ENCODE peak calls at places on chromosomes 5 and 9, in ten cellular contexts. G is mesenchymal stem cell, C is bronchial epithelial cell, R is transverse colon, D is psoas muscle, A is neural progenitor cell, E is fibroblast of mammary gland, K is GM12864, H is SK-N-SH, N is coronary artery. S is an unnamed sample.

GRCh38 chr5:127316013-127316412 is 25.4 kb downstream of the MEGF10 start:
- DNase-seq in G (no peak), C (no peak), R (peak), D (no peak), A (no peak), E (no peak), K (no peak), H (no peak), N (no peak), S (no peak)

GRCh38 chr9:127976498-127976897 is 4.3 kb downstream of the EEIG1 start:
- DNase-seq in G (no peak), C (no peak), R (peak), D (no peak), A (no peak), E (no peak), K (no peak), H (no peak), N (no peak), S (no peak)

GRCh38 chr9:30075451-30076199 is 2308.8 kb upstream of the ACO1 start:
- DNase-seq in G (peak), C (peak), R (no peak), D (no peak), A (no peak), E (peak), K (peak), H (no peak), N (no peak), S (no peak)

GRCh38 chr9:112015149-112015548 is 118.5 kb downstream of the UGCG start:
- DNase-seq in G (no peak), C (no peak), R (no peak), D (no peak), A (no peak), E (no peak), K (no peak), H (no peak), N (no peak), S (no peak)

GRCh38 chr5:157280927-157281326 is 15.0 kb downstream of the CYFIP2 start:
- DNase-seq in G (no peak), C (peak), R (no peak), D (no peak), A (no peak), E (peak), K (no peak), H (peak), N (no peak), S (no peak)

GRCh38 chr9:78921341-78921740 is 624.4 kb downstream of the PSAT1 start:
- DNase-seq in G (no peak), C (no peak), R (no peak), D (no peak), A (no peak), E (no peak), K (no peak), H (no peak), N (no peak), S (peak)

GRCh38 chr9:85978496-85978895 is 37.5 kb downstream of the NAA35 start:
- DNase-seq in G (peak), C (no peak), R (no peak), D (no peak), A (peak), E (peak), K (no peak), H (no peak), N (no peak), S (no peak)

GRCh38 chr9:87116492-87116891 is 169.2 kb upstream of the GAS1 start:
- DNase-seq in G (no peak), C (no peak), R (no peak), D (no peak), A (no peak), E (no peak), K (no peak), H (no peak), N (no peak), S (no peak)

DNA sequence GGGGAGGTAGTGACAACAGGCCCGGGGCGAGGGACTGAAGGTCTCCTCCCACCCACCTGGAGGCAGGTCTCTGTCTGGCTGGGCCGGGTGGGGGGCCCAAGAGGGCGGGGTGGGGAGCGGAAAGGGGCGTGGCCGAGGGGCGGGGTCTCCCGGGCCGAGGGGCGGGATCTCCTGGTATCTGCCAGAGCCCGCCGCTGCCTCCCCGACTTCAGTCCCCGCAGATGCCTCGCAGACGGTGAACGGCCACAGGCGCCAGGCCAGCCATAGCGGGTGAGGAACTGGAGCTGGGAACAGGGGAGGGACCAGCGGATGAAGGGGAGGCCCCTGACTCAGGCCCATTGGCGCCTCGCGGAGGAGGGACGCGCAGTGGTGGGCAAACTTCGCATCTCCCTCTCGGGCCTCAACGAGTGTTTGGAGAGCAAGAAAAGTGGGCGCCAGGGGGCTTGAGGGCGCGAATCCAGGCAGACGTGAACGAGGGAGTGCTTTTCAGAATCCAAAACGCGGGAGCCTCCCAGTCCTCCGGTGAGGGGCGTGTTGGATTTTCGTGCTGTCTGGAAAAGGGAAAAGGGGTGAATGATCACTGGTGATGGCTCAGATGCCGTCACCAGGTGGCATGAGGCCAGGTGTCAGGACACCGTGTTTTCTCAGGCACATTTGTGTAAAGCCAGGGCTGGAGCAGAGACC is at the start of gene ADGRD2:
- DNase-seq in G (peak), C (peak), R (no peak), D (no peak), A (peak), E (peak), K (no peak), H (peak), N (peak), S (peak)
- H3K4me3 ChIP-seq in G (peak), C (peak), R (no peak), D (no peak), A (peak), E (peak), K (no peak), H (peak), N (peak), S (peak)

DNA sequence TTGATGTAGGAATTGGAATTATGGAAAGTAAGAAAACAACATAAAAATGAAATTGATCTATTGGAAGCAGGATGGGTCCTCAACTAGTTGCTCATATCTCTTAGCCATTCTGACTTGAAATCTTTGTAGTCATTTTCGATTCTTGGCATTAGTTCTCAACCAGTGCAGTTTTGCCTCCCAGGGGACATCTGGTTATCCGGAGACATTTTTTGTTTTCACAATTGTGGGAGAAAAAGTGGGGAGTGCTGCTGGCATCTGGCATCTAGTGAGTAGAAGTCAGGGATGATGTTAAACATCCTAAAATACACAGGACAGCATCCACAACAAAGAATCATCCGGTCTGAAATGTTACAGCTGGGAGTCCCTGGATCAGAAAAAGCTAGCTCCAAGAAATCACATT is 74.8 kb downstream of the FBXL7 start:
- DNase-seq in G (no peak), C (no peak), R (no peak), D (no peak), A (no peak), E (peak), K (no peak), H (no peak), N (no peak), S (no peak)
- H3K4me3 ChIP-seq in G (peak), C (no peak), R (no peak), D (no peak), A (no peak), E (no peak), K (no peak), H (no peak), N (peak), S (no peak)

GRCh38 chr5:100901851-100902341 is 1.2 kb downstream of the ST8SIA4 start:
- DNase-seq in G (no peak), C (peak), R (peak), D (no peak), A (peak), E (no peak), K (no peak), H (no peak), N (no peak), S (no peak)

GRCh38 chr5:100905259-100905914 is 2.3 kb upstream of the ST8SIA4 start:
- DNase-seq in G (no peak), C (no peak), R (no peak), D (no peak), A (no peak), E (no peak), K (no peak), H (no peak), N (no peak), S (no peak)

GRCh38 chr5:100902406-100903035 is 561 bp downstream of the ST8SIA4 start:
- DNase-seq in G (peak), C (no peak), R (no peak), D (no peak), A (peak), E (no peak), K (no peak), H (no peak), N (no peak), S (no peak)

GRCh38 chr5:100903036-100903887 is at the start of gene ST8SIA4:
- DNase-seq in G (peak), C (peak), R (peak), D (peak), A (peak), E (peak), K (peak), H (peak), N (peak), S (peak)

GRCh38 chr5:100904259-100904822 is 1.3 kb upstream of the ST8SIA4 start:
- DNase-seq in G (no peak), C (no peak), R (peak), D (no peak), A (peak), E (no peak), K (no peak), H (no peak), N (no peak), S (no peak)
- H3K4me3 ChIP-seq in G (peak), C (no peak), R (peak), D (peak), A (peak), E (no peak), K (peak), H (no peak), N (peak), S (peak)

GRCh38 chr5:1113332-1113690 is 1.4 kb upstream of the SLC12A7 start:
- DNase-seq in G (no peak), C (no peak), R (no peak), D (no peak), A (no peak), E (no peak), K (no peak), H (no peak), N (no peak), S (no peak)

GRCh38 chr5:1112596-1113331 is 901 bp upstream of the SLC12A7 start:
- DNase-seq in G (no peak), C (peak), R (no peak), D (no peak), A (no peak), E (no peak), K (no peak), H (no peak), N (no peak), S (no peak)

GRCh38 chr5:1110930-1111726 is 735 bp downstream of the SLC12A7 start:
- DNase-seq in G (no peak), C (no peak), R (no peak), D (peak), A (peak), E (no peak), K (no peak), H (peak), N (no peak), S (no peak)

GRCh38 chr5:1110260-1110929 is 1.5 kb downstream of the SLC12A7 start:
- DNase-seq in G (no peak), C (no peak), R (no peak), D (no peak), A (no peak), E (no peak), K (no peak), H (no peak), N (no peak), S (peak)

GRCh38 chr5:1111727-1112289 is at the start of gene SLC12A7:
- DNase-seq in G (no peak), C (no peak), R (peak), D (peak), A (peak), E (no peak), K (no peak), H (peak), N (no peak), S (no peak)
- H3K4me3 ChIP-seq in G (peak), C (peak), R (peak), D (peak), A (peak), E (peak), K (peak), H (peak), N (peak), S (peak)

GRCh38 chr5:68221488-68221887 is 5.9 kb downstream of the PIK3R1 start:
- DNase-seq in G (no peak), C (no peak), R (no peak), D (no peak), A (no peak), E (no peak), K (no peak), H (no peak), N (no peak), S (no peak)

GRCh38 chr5:68220260-68220659 is 4.7 kb downstream of the PIK3R1 start:
- DNase-seq in G (no peak), C (no peak), R (no peak), D (no peak), A (no peak), E (no peak), K (no peak), H (no peak), N (no peak), S (no peak)

GRCh38 chr5:68220914-68221313 is 5.4 kb downstream of the PIK3R1 start:
- DNase-seq in G (no peak), C (no peak), R (no peak), D (no peak), A (no peak), E (no peak), K (no peak), H (no peak), N (no peak), S (no peak)

GRCh38 chr5:68222824-68223354 is 7.3 kb downstream of the PIK3R1 start:
- DNase-seq in G (no peak), C (no peak), R (no peak), D (no peak), A (no peak), E (no peak), K (no peak), H (no peak), N (no peak), S (no peak)

DNA sequence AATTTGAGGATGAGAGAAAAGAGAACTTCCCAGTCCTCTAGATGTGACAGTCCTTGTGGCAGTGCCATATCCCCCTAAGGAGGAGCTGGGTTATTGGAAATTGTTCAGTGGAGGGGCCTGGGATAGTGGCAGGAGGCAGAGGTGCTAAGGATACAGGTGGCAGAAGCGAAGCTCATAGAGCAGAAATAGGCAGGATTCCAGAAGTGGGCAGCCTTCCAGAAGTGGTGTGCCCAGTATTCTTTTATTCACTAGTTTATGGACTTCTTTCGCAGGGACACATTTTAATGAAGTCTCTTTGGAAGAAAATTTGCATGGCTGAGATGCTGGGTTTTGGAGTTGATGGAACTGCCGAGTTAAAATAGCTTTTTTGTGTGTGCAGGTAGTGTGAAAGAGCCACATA is 6.8 kb downstream of the PIK3R1 start:
- DNase-seq in G (no peak), C (no peak), R (no peak), D (no peak), A (no peak), E (no peak), K (no peak), H (no peak), N (no peak), S (no peak)
- H3K4me3 ChIP-seq in G (no peak), C (no peak), R (no peak), D (peak), A (no peak), E (no peak), K (no peak), H (no peak), N (peak), S (no peak)

GRCh38 chr9:137129089-137129455 is 9.9 kb upstream of the GRIN1 start:
- DNase-seq in G (peak), C (no peak), R (no peak), D (no peak), A (peak), E (peak), K (no peak), H (peak), N (no peak), S (peak)

GRCh38 chr9:137128158-137129088 is 10.5 kb upstream of the GRIN1 start:
- DNase-seq in G (no peak), C (no peak), R (no peak), D (no peak), A (no peak), E (no peak), K (no peak), H (peak), N (no peak), S (no peak)

GRCh38 chr9:137126786-137127185 is 12.2 kb upstream of the GRIN1 start:
- DNase-seq in G (no peak), C (no peak), R (no peak), D (no peak), A (no peak), E (no peak), K (no peak), H (no peak), N (no peak), S (no peak)

GRCh38 chr9:137129456-137130175 is 9.3 kb upstream of the GRIN1 start:
- DNase-seq in G (peak), C (peak), R (peak), D (peak), A (peak), E (peak), K (peak), H (peak), N (peak), S (peak)

GRCh38 chr9:137127301-137128157 is 11.4 kb upstream of the GRIN1 start:
- DNase-seq in G (no peak), C (peak), R (peak), D (no peak), A (no peak), E (no peak), K (no peak), H (no peak), N (no peak), S (no peak)
- H3K4me3 ChIP-seq in G (peak), C (peak), R (peak), D (peak), A (no peak), E (peak), K (peak), H (no peak), N (peak), S (no peak)

DNA sequence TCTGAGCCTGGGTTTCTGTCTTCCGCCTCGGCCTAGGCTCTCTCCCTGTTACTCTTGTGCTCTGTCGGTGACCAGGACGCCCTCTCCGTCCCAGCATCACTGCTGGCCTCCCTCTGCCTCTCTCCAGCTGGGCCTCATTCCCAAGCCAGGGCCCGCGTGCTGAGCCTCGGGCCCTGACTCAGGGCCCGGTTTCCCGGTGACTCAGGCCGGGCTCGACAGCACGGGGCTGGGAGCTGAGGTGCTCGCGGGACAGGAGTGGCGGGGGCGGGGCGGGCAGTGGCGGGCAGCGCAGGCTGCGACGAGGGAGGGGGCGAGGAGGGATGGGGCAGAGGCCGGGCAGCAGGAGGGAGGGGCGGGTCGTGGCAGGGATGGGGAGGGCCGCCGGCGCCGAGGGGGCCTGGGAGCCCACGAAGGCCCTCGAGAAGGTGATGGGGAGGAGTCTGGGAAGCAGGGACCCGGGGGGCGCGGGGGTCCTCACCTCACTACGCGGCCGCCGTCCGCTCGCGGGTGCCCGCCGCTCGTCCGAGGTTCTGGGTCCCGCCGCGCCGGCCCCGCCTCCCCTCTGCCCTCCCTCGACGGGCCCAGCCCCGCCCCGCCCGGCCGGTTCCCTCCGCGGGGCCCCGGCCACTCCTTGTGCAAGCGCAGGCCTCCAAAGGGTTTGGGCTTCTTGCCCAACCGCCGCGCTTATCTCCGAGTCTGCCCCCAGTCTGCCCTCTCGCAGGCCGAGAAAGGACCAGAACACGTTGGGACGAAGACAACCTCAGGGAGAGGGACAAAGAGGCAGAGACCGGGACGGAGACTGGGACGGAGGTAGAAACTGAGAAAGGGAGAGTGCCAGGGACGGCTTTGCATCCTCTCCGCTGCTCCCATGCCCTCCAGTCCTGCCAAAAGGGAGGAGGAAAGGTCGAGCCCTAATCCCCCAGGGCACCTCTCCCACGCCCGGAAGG is at the start of gene ARAP3:
- DNase-seq in G (peak), C (peak), R (peak), D (peak), A (peak), E (peak), K (no peak), H (peak), N (peak), S (peak)
- H3K4me3 ChIP-seq in G (peak), C (peak), R (peak), D (peak), A (peak), E (peak), K (no peak), H (peak), N (peak), S (peak)

GRCh38 chr5:31853398-31854135 is 214.6 kb downstream of the PDZD2 start:
- DNase-seq in G (no peak), C (peak), R (no peak), D (no peak), A (peak), E (no peak), K (no peak), H (no peak), N (no peak), S (no peak)

GRCh38 chr5:31854625-31855526 is 215.9 kb downstream of the PDZD2 start:
- DNase-seq in G (peak), C (peak), R (no peak), D (peak), A (peak), E (no peak), K (no peak), H (peak), N (peak), S (peak)

GRCh38 chr5:31851290-31851689 is 212.4 kb downstream of the PDZD2 start:
- DNase-seq in G (no peak), C (no peak), R (no peak), D (no peak), A (no peak), E (no peak), K (no peak), H (peak), N (no peak), S (no peak)

GRCh38 chr5:31855527-31855862 is 216.6 kb downstream of the PDZD2 start:
- DNase-seq in G (peak), C (no peak), R (no peak), D (no peak), A (no peak), E (no peak), K (no peak), H (no peak), N (no peak), S (no peak)

GRCh38 chr5:31854181-31854624 is 215.3 kb downstream of the PDZD2 start:
- DNase-seq in G (peak), C (peak), R (no peak), D (peak), A (peak), E (peak), K (no peak), H (no peak), N (no peak), S (peak)
- H3K4me3 ChIP-seq in G (peak), C (peak), R (peak), D (peak), A (peak), E (no peak), K (no peak), H (no peak), N (peak), S (peak)

GRCh38 chr5:40160435-40160834 is 519.3 kb upstream of the PTGER4 start:
- DNase-seq in G (no peak), C (no peak), R (no peak), D (no peak), A (no peak), E (no peak), K (no peak), H (no peak), N (no peak), S (no peak)
- H3K4me3 ChIP-seq in G (no peak), C (no peak), R (no peak), D (no peak), A (no peak), E (no peak), K (no peak), H (no peak), N (no peak), S (no peak)